ENCODE peak calls at places on chromosome 7, in eight cellular contexts. One of them, this sample, is unnamed.

GRCh38 chr7:43585521-43585920 is 2.6 kb downstream of the STK17A start:
- DNase-seq in Peyer's patch: no peak
- DNase-seq in prostate gland: no peak
- DNase-seq in K562: no peak
- DNase-seq in mammary epithelial cell: peak; percentile 68
- DNase-seq in fibroblast of lung: peak; percentile 90
- DNase-seq in brain microvascular endothelial cell: no peak
- DNase-seq in colonic mucosa: no peak
- DNase-seq in this sample: no peak

GRCh38 chr7:129550673-129551360 is 48.5 kb downstream of the SMKR1 start:
- DNase-seq in Peyer's patch: no peak
- DNase-seq in prostate gland: no peak
- DNase-seq in K562: no peak
- DNase-seq in mammary epithelial cell: no peak
- DNase-seq in fibroblast of lung: no peak
- DNase-seq in brain microvascular endothelial cell: no peak
- DNase-seq in colonic mucosa: no peak
- DNase-seq in this sample: no peak

GRCh38 chr7:132251327-132251659 is 325.0 kb downstream of the PLXNA4 start:
- DNase-seq in Peyer's patch: no peak
- DNase-seq in prostate gland: peak; percentile 98
- DNase-seq in K562: no peak
- DNase-seq in mammary epithelial cell: peak; percentile 45
- DNase-seq in fibroblast of lung: no peak
- DNase-seq in brain microvascular endothelial cell: no peak
- DNase-seq in colonic mucosa: peak; percentile 89
- DNase-seq in this sample: peak; percentile 89

GRCh38 chr7:23717788-23718187 is 7.8 kb downstream of the STK31 start:
- DNase-seq in Peyer's patch: no peak
- DNase-seq in prostate gland: no peak
- DNase-seq in K562: no peak
- DNase-seq in mammary epithelial cell: no peak
- DNase-seq in fibroblast of lung: no peak
- DNase-seq in brain microvascular endothelial cell: no peak
- DNase-seq in colonic mucosa: no peak
- DNase-seq in this sample: no peak

GRCh38 chr7:27697861-27698430 is 35.3 kb upstream of the HIBADH start:
- DNase-seq in Peyer's patch: peak; percentile 54
- DNase-seq in prostate gland: no peak
- DNase-seq in K562: no peak
- DNase-seq in mammary epithelial cell: peak; percentile 41
- DNase-seq in fibroblast of lung: no peak
- DNase-seq in brain microvascular endothelial cell: no peak
- DNase-seq in colonic mucosa: peak; percentile 66
- DNase-seq in this sample: peak; percentile 80

GRCh38 chr7:130421685-130422084 is 19.1 kb downstream of the CEP41 start:
- DNase-seq in Peyer's patch: no peak
- DNase-seq in prostate gland: no peak
- DNase-seq in K562: no peak
- DNase-seq in mammary epithelial cell: peak; percentile 51
- DNase-seq in fibroblast of lung: peak; percentile 75
- DNase-seq in brain microvascular endothelial cell: no peak
- DNase-seq in colonic mucosa: no peak
- DNase-seq in this sample: no peak

GRCh38 chr7:125834421-125834820 is 904.8 kb upstream of the POT1 start:
- DNase-seq in Peyer's patch: no peak
- DNase-seq in prostate gland: no peak
- DNase-seq in K562: no peak
- DNase-seq in mammary epithelial cell: no peak
- DNase-seq in fibroblast of lung: no peak
- DNase-seq in brain microvascular endothelial cell: no peak
- DNase-seq in colonic mucosa: no peak
- DNase-seq in this sample: no peak

GRCh38 chr7:139041378-139042053 is 5.7 kb upstream of the ZC3HAV1L start:
- DNase-seq in Peyer's patch: no peak
- DNase-seq in prostate gland: no peak
- DNase-seq in K562: no peak
- DNase-seq in mammary epithelial cell: no peak
- DNase-seq in fibroblast of lung: no peak
- DNase-seq in brain microvascular endothelial cell: no peak
- DNase-seq in colonic mucosa: no peak
- DNase-seq in this sample: no peak

GRCh38 chr7:18040196-18040595 is 12.6 kb upstream of the PRPS1L1 start:
- DNase-seq in Peyer's patch: no peak
- DNase-seq in prostate gland: no peak
- DNase-seq in K562: no peak
- DNase-seq in mammary epithelial cell: peak; percentile 49
- DNase-seq in fibroblast of lung: peak; percentile 65
- DNase-seq in brain microvascular endothelial cell: peak; percentile 60
- DNase-seq in colonic mucosa: no peak
- DNase-seq in this sample: no peak

GRCh38 chr7:14505906-14506305 is 396.6 kb downstream of the DGKB start:
- DNase-seq in Peyer's patch: no peak
- DNase-seq in prostate gland: no peak
- DNase-seq in K562: no peak
- DNase-seq in mammary epithelial cell: no peak
- DNase-seq in fibroblast of lung: peak; percentile 31
- DNase-seq in brain microvascular endothelial cell: no peak
- DNase-seq in colonic mucosa: no peak
- DNase-seq in this sample: no peak

GRCh38 chr7:101373812-101374612 is 11.3 kb downstream of the COL26A1 start:
- DNase-seq in Peyer's patch: no peak
- DNase-seq in prostate gland: no peak
- DNase-seq in K562: no peak
- DNase-seq in mammary epithelial cell: no peak
- DNase-seq in fibroblast of lung: no peak
- DNase-seq in brain microvascular endothelial cell: no peak
- DNase-seq in colonic mucosa: no peak
- DNase-seq in this sample: no peak

GRCh38 chr7:2381881-2382509 is 21.4 kb upstream of the CHST12 start:
- DNase-seq in Peyer's patch: no peak
- DNase-seq in prostate gland: no peak
- DNase-seq in K562: no peak
- DNase-seq in mammary epithelial cell: no peak
- DNase-seq in fibroblast of lung: no peak
- DNase-seq in brain microvascular endothelial cell: no peak
- DNase-seq in colonic mucosa: no peak
- DNase-seq in this sample: no peak

GRCh38 chr7:8176370-8177081 is 85.4 kb downstream of the ICA1 start:
- DNase-seq in Peyer's patch: peak; percentile 73
- DNase-seq in prostate gland: no peak
- DNase-seq in K562: no peak
- DNase-seq in mammary epithelial cell: no peak
- DNase-seq in fibroblast of lung: no peak
- DNase-seq in brain microvascular endothelial cell: no peak
- DNase-seq in colonic mucosa: no peak
- DNase-seq in this sample: peak; percentile 42
- H3K4me3 ChIP-seq in Peyer's patch: no peak overlapping the region
- H3K4me3 ChIP-seq in prostate gland: no peak overlapping the region
- H3K4me3 ChIP-seq in K562: no peak overlapping the region
- H3K4me3 ChIP-seq in mammary epithelial cell: no peak overlapping the region
- H3K4me3 ChIP-seq in fibroblast of lung: no peak overlapping the region
- H3K4me3 ChIP-seq in brain microvascular endothelial cell: no peak overlapping the region
- H3K4me3 ChIP-seq in colonic mucosa: no peak overlapping the region
- H3K4me3 ChIP-seq in this sample: no peak overlapping the region

GRCh38 chr7:151215396-151215795 is 5.1 kb upstream of the H2BK1 start:
- DNase-seq in Peyer's patch: no peak
- DNase-seq in prostate gland: no peak
- DNase-seq in K562: no peak
- DNase-seq in mammary epithelial cell: no peak
- DNase-seq in fibroblast of lung: no peak
- DNase-seq in brain microvascular endothelial cell: no peak
- DNase-seq in colonic mucosa: peak; percentile 44
- DNase-seq in this sample: peak; percentile 34

GRCh38 chr7:151210087-151210854 is at the start of gene H2BK1:
- DNase-seq in Peyer's patch: no peak
- DNase-seq in prostate gland: no peak
- DNase-seq in K562: no peak
- DNase-seq in mammary epithelial cell: no peak
- DNase-seq in fibroblast of lung: no peak
- DNase-seq in brain microvascular endothelial cell: no peak
- DNase-seq in colonic mucosa: no peak
- DNase-seq in this sample: no peak

GRCh38 chr7:151213826-151214225 is 3.5 kb upstream of the H2BK1 start:
- DNase-seq in Peyer's patch: no peak
- DNase-seq in prostate gland: no peak
- DNase-seq in K562: no peak
- DNase-seq in mammary epithelial cell: no peak
- DNase-seq in fibroblast of lung: no peak
- DNase-seq in brain microvascular endothelial cell: no peak
- DNase-seq in colonic mucosa: no peak
- DNase-seq in this sample: no peak

GRCh38 chr7:151211155-151211772 is 976 bp upstream of the H2BK1 start:
- DNase-seq in Peyer's patch: no peak
- DNase-seq in prostate gland: no peak
- DNase-seq in K562: no peak
- DNase-seq in mammary epithelial cell: no peak
- DNase-seq in fibroblast of lung: no peak
- DNase-seq in brain microvascular endothelial cell: no peak
- DNase-seq in colonic mucosa: no peak
- DNase-seq in this sample: no peak

DNA sequence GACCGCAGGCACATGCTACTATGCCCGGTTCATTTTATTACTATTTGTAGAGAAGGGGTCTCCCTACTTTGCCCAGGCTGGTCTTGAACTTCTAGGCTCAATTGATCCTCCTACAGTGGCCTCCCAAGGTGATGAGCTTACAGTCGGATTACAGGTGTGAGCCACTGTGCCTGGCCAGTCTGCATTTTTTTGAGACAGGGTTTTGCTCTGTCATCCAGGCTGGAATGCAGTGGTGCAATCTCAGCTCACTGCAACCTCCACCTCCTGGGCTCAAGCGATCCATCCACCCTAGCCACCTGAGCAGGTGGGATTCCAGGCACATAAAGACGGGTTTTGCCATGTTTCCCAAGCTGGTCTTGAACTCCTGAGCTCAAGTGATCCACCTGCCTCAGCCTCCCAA is 2.3 kb upstream of the H2BK1 start:
- DNase-seq in Peyer's patch: no peak
- DNase-seq in prostate gland: no peak
- DNase-seq in K562: no peak
- DNase-seq in mammary epithelial cell: no peak
- DNase-seq in fibroblast of lung: no peak
- DNase-seq in brain microvascular endothelial cell: no peak
- DNase-seq in colonic mucosa: no peak
- DNase-seq in this sample: no peak
- H3K36me3 ChIP-seq in Peyer's patch: no peaks in the 10 kb centered on the region
- H3K36me3 ChIP-seq in prostate gland: peaks cover 6% of the 10 kb centered on the region
- H3K36me3 ChIP-seq in K562: peaks cover 57% of the 10 kb centered on the region
- H3K36me3 ChIP-seq in mammary epithelial cell: peaks cover 25% of the 10 kb centered on the region
- H3K36me3 ChIP-seq in fibroblast of lung: peaks cover 8% of the 10 kb centered on the region
- H3K36me3 ChIP-seq in brain microvascular endothelial cell: peaks cover 41% of the 10 kb centered on the region
- H3K36me3 ChIP-seq in colonic mucosa: peaks cover 14% of the 10 kb centered on the region
- H3K36me3 ChIP-seq in this sample: peaks cover 4% of the 10 kb centered on the region

DNA sequence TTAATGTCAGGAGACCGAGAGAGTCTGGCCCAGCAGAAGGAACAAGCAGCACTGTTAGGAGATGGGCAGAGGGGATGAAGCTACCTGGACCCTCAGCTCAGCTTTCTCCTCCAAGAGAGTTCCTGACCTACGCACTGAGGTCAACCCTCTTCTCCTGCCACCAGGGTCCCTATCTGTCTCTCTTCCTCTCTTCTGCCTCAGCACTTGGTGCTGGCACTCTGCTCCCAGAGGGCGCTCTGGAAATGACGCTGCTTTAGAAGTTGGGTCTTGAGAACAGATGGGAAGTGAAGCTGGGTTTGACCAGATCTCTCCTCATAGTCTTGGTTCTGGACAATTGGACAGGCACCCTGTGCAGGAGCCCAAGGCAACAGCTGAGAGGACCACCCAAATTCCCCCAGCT is 216.0 kb upstream of the AGK start:
- DNase-seq in Peyer's patch: no peak
- DNase-seq in prostate gland: no peak
- DNase-seq in K562: no peak
- DNase-seq in mammary epithelial cell: no peak
- DNase-seq in fibroblast of lung: no peak
- DNase-seq in brain microvascular endothelial cell: no peak
- DNase-seq in colonic mucosa: no peak
- DNase-seq in this sample: no peak
- TF ChIP-seq CTCF in Peyer's patch: no peak
- TF ChIP-seq CTCF in prostate gland: no peak
- TF ChIP-seq CTCF in K562: no peak
- TF ChIP-seq CTCF in mammary epithelial cell: no peak
- TF ChIP-seq CTCF in fibroblast of lung: no peak
- TF ChIP-seq CTCF in brain microvascular endothelial cell: no peak
- TF ChIP-seq CTCF in colonic mucosa: no peak
- TF ChIP-seq CTCF in this sample: no peak

GRCh38 chr7:155533827-155534690 is 12.3 kb downstream of the CNPY1 start:
- DNase-seq in Peyer's patch: no peak
- DNase-seq in prostate gland: no peak
- DNase-seq in K562: peak; percentile 88
- DNase-seq in mammary epithelial cell: no peak
- DNase-seq in fibroblast of lung: peak; percentile 7
- DNase-seq in brain microvascular endothelial cell: no peak
- DNase-seq in colonic mucosa: no peak
- DNase-seq in this sample: no peak
- H3K4me3 ChIP-seq in Peyer's patch: peak overlapping the region; percentile 12
- H3K4me3 ChIP-seq in prostate gland: no peak overlapping the region
- H3K4me3 ChIP-seq in K562: no peak overlapping the region
- H3K4me3 ChIP-seq in mammary epithelial cell: no peak overlapping the region
- H3K4me3 ChIP-seq in fibroblast of lung: peak overlapping the region; percentile 14
- H3K4me3 ChIP-seq in brain microvascular endothelial cell: no peak overlapping the region
- H3K4me3 ChIP-seq in colonic mucosa: no peak overlapping the region
- H3K4me3 ChIP-seq in this sample: no peak overlapping the region

GRCh38 chr7:74103219-74103772 is 19.7 kb downstream of the LIMK1 start:
- DNase-seq in Peyer's patch: no peak
- DNase-seq in prostate gland: no peak
- DNase-seq in K562: no peak
- DNase-seq in mammary epithelial cell: no peak
- DNase-seq in fibroblast of lung: no peak
- DNase-seq in brain microvascular endothelial cell: no peak
- DNase-seq in colonic mucosa: no peak
- DNase-seq in this sample: no peak
- H3K36me3 ChIP-seq in Peyer's patch: no peaks in the 10 kb centered on the region
- H3K36me3 ChIP-seq in prostate gland: no peaks in the 10 kb centered on the region
- H3K36me3 ChIP-seq in K562: peaks cover 75% of the 10 kb centered on the region
- H3K36me3 ChIP-seq in mammary epithelial cell: peaks cover 18% of the 10 kb centered on the region
- H3K36me3 ChIP-seq in fibroblast of lung: peaks cover 5% of the 10 kb centered on the region
- H3K36me3 ChIP-seq in brain microvascular endothelial cell: peaks cover 73% of the 10 kb centered on the region
- H3K36me3 ChIP-seq in colonic mucosa: no peaks in the 10 kb centered on the region
- H3K36me3 ChIP-seq in this sample: no peaks in the 10 kb centered on the region

GRCh38 chr7:25455649-25456251 is 227.5 kb upstream of the NPVF start:
- DNase-seq in Peyer's patch: no peak
- DNase-seq in prostate gland: no peak
- DNase-seq in K562: no peak
- DNase-seq in mammary epithelial cell: no peak
- DNase-seq in fibroblast of lung: no peak
- DNase-seq in brain microvascular endothelial cell: no peak
- DNase-seq in colonic mucosa: no peak
- DNase-seq in this sample: no peak
- TF ChIP-seq CTCF in Peyer's patch: no peak
- TF ChIP-seq CTCF in prostate gland: no peak
- TF ChIP-seq CTCF in K562: no peak
- TF ChIP-seq CTCF in mammary epithelial cell: no peak
- TF ChIP-seq CTCF in fibroblast of lung: no peak
- TF ChIP-seq CTCF in brain microvascular endothelial cell: no peak
- TF ChIP-seq CTCF in colonic mucosa: no peak
- TF ChIP-seq CTCF in this sample: no peak

GRCh38 chr7:57415730-57416129 is 34.2 kb upstream of the ZNF716 start:
- DNase-seq in Peyer's patch: no peak
- DNase-seq in prostate gland: no peak
- DNase-seq in K562: no peak
- DNase-seq in mammary epithelial cell: no peak
- DNase-seq in fibroblast of lung: no peak
- DNase-seq in brain microvascular endothelial cell: no peak
- DNase-seq in colonic mucosa: no peak
- DNase-seq in this sample: no peak
- H3K4me3 ChIP-seq in Peyer's patch: no peak overlapping the region
- H3K4me3 ChIP-seq in prostate gland: no peak overlapping the region
- H3K4me3 ChIP-seq in K562: no peak overlapping the region
- H3K4me3 ChIP-seq in mammary epithelial cell: no peak overlapping the region
- H3K4me3 ChIP-seq in fibroblast of lung: no peak overlapping the region
- H3K4me3 ChIP-seq in brain microvascular endothelial cell: no peak overlapping the region
- H3K4me3 ChIP-seq in colonic mucosa: no peak overlapping the region
- H3K4me3 ChIP-seq in this sample: no peak overlapping the region